ENCODE peak calls at places on chromosomes 1 and 21, in nine cellular contexts. L is stimulated activated CD4-positive, alpha-beta T cell treated with anti-CD3 and anti-CD28 coated beads, Interleukin-2, amount 100 ng/mL, for 24 hours; Q is SK-N-MC; G is stimulated activated CD8-positive, alpha-beta memory T cell treated with anti-CD3 and anti-CD28 coated beads, Interleukin-15, amount 100 ng/mL, for 4 hours; J is GM12891; R is T-helper 17 cell; X is activated gamma-delta T cell; M is GM06990; F is astrocyte of the cerebellum. N is an unnamed sample.

GRCh38 chr1:32031578-32032286 is 18.1 kb downstream of the KHDRBS1 start:
- DNase-seq in X (no peak), L (no peak), G (no peak), R (no peak), M (no peak), Q (no peak), F (no peak), J (no peak), N (no peak)

GRCh38 chr1:25890249-25891034 is 14.9 kb upstream of the PAQR7 start:
- DNase-seq in R (no peak), F (no peak), X (no peak), Q (no peak), L (no peak), M (no peak), J (no peak), G (no peak), N (no peak)

GRCh38 chr1:153587314-153587713 is 21.7 kb upstream of the S100A2 start:
- DNase-seq in J (no peak), Q (no peak), F (no peak), R (no peak), G (no peak), M (no peak), L (no peak), X (no peak), N (no peak)

GRCh38 chr1:201751872-201752271 is 77.1 kb upstream of the IPO9 start:
- DNase-seq in J (no peak), G (no peak), R (no peak), L (no peak), M (no peak), X (no peak), F (no peak), Q (no peak), N (no peak)

GRCh38 chr1:51293898-51294515 is 36.4 kb downstream of the TTC39A start:
- DNase-seq in G (no peak), L (no peak), J (no peak), Q (no peak), M (no peak), X (no peak), R (no peak), F (no peak), N (no peak)

GRCh38 chr1:91757760-91758545 is 128.0 kb downstream of the TGFBR3 start:
- DNase-seq in G (no peak), F (no peak), R (no peak), L (no peak), M (no peak), Q (no peak), J (no peak), X (no peak), N (no peak)

GRCh38 chr1:227885648-227886502 is 61.9 kb downstream of the WNT9A start:
- DNase-seq in R (peak; percentile 11), G (no peak), M (no peak), Q (no peak), J (no peak), X (no peak), F (peak; percentile 31), L (peak; percentile 28), N (no peak)

GRCh38 chr1:225554216-225554812 is 98.6 kb downstream of the ENAH start:
- DNase-seq in G (no peak), X (no peak), J (no peak), M (no peak), L (no peak), Q (no peak), R (no peak), F (peak; percentile 12), N (peak; percentile 38)

GRCh38 chr1:150544204-150544603 is 5.0 kb upstream of the ADAMTSL4 start:
- DNase-seq in F (no peak), R (no peak), Q (no peak), X (no peak), M (no peak), G (no peak), J (no peak), L (no peak), N (no peak)

GRCh38 chr1:9316080-9316444 is 23.4 kb downstream of the SPSB1 start:
- DNase-seq in M (no peak), X (no peak), F (no peak), L (peak; percentile 49), Q (no peak), J (no peak), R (no peak), G (no peak), N (no peak)

GRCh38 chr21:40681164-40681859 is 165.6 kb downstream of the DSCAM start:
- DNase-seq in Q (no peak), X (no peak), R (no peak), M (no peak), F (no peak), G (no peak), L (no peak), J (no peak), N (peak; percentile 48)

GRCh38 chr1:107138767-107139445 is 1.9 kb upstream of the NTNG1 start:
- DNase-seq in J (no peak), Q (no peak), G (no peak), R (no peak), X (no peak), F (no peak), M (no peak), L (no peak), N (no peak)